ENCODE peak calls at places on chromosomes 13 and 19, in nine cellular contexts. O is endothelial cell of umbilical vein; Q is PC-3; C is DND-41; J is tibial artery; B is stomach; I is effector memory CD4-positive, alpha-beta T cell; V is mammary epithelial cell; R is neuronal stem cell. H is an unnamed sample. For H3K4me1, the result is how much of the 10 kb centered on the place peaks cover.

GRCh38 chr13:46303743-46304385 is 83.2 kb downstream of the RUBCNL start:
- DNase-seq in Q (no peak), I (no peak), B (no peak), C (no peak), J (no peak), O (no peak), R (no peak), V (no peak), H (no peak)

GRCh38 chr13:41352935-41353801 is 42.1 kb downstream of the NAA16 start:
- DNase-seq in O (peak), I (peak), B (no peak), J (no peak), Q (peak), V (peak), R (peak), C (peak), H (peak)

GRCh38 chr13:38415233-38415632 is 65.6 kb downstream of the UFM1 start:
- DNase-seq in O (no peak), V (peak), Q (no peak), B (no peak), J (no peak), I (no peak), R (no peak), C (no peak), H (no peak)

GRCh38 chr13:81639984-81640582 is 1299.2 kb upstream of the SPRY2 start:
- DNase-seq in I (no peak), Q (peak), B (no peak), V (peak), R (no peak), O (no peak), J (no peak), C (no peak), H (no peak)

GRCh38 chr19:6276447-6276846 is 3.3 kb downstream of the MLLT1 start:
- DNase-seq in Q (no peak), I (no peak), R (no peak), B (no peak), O (peak), C (no peak), J (peak), V (no peak), H (no peak)

GRCh38 chr19:8526345-8527062 is 12.5 kb upstream of the ZNF414 start:
- DNase-seq in B (peak), R (peak), O (peak), J (peak), I (no peak), V (peak), Q (peak), C (no peak), H (no peak)

GRCh38 chr19:38043649-38044144 is 136.7 kb downstream of the SIPA1L3 start:
- DNase-seq in J (no peak), C (no peak), B (no peak), O (no peak), I (no peak), V (no peak), R (no peak), Q (no peak), H (no peak)

GRCh38 chr13:107069107-107069776 is 501.3 kb upstream of the ARGLU1 start:
- DNase-seq in B (no peak), Q (peak), C (no peak), O (no peak), R (no peak), V (no peak), J (no peak), I (no peak), H (no peak)

GRCh38 chr13:46324976-46325375 is 62.1 kb downstream of the RUBCNL start:
- DNase-seq in Q (no peak), B (no peak), V (peak), I (no peak), C (no peak), O (no peak), J (no peak), R (no peak), H (no peak)

GRCh38 chr13:21670006-21670882 is 629 bp upstream of the FGF9 start:
- DNase-seq in J (peak), V (peak), C (peak), R (peak), I (peak), O (peak), B (peak), Q (no peak), H (peak)

GRCh38 chr13:84037937-84038464 is 155.7 kb upstream of the SLITRK1 start:
- DNase-seq in B (no peak), J (no peak), O (no peak), V (no peak), I (no peak), Q (no peak), R (no peak), C (peak), H (no peak)

GRCh38 chr13:75946746-75947397 is 310.7 kb downstream of the LMO7 start:
- DNase-seq in R (no peak), J (no peak), B (no peak), Q (no peak), I (no peak), O (no peak), C (no peak), V (no peak), H (no peak)

GRCh38 chr13:35136585-35136984 is 194.5 kb downstream of the NBEA start:
- DNase-seq in O (no peak), Q (no peak), V (no peak), J (no peak), R (no peak), B (no peak), I (no peak), C (no peak), H (no peak)

GRCh38 chr13:40974460-40975407 is 44.4 kb downstream of the ELF1 start:
- DNase-seq in C (peak), R (peak), O (peak), J (no peak), B (no peak), Q (peak), I (no peak), V (peak), H (no peak)

GRCh38 chr19:19381007-19381926 is 24.2 kb upstream of the GATAD2A start:
- DNase-seq in R (no peak), O (no peak), J (no peak), I (no peak), C (no peak), V (no peak), Q (peak), B (peak), H (no peak)

GRCh38 chr19:2569596-2570465 is 93.9 kb downstream of the GADD45B start:
- DNase-seq in J (peak), Q (no peak), I (no peak), V (no peak), O (no peak), C (no peak), B (no peak), R (no peak), H (no peak)

GRCh38 chr19:4660181-4660791 is 9.9 kb downstream of the MYDGF start:
- DNase-seq in V (no peak), I (no peak), C (peak), R (no peak), J (no peak), B (peak), O (peak), Q (peak), H (no peak)

GRCh38 chr13:84460989-84461388 is 578.7 kb upstream of the SLITRK1 start:
- DNase-seq in J (no peak), I (no peak), B (no peak), R (no peak), Q (no peak), O (no peak), C (no peak), V (no peak), H (no peak)

GRCh38 chr19:4108767-4109625 is 14.9 kb downstream of the MAP2K2 start:
- DNase-seq in C (peak), V (no peak), I (peak), R (no peak), J (no peak), O (no peak), Q (no peak), B (peak), H (peak)

GRCh38 chr13:111161601-111162600 is 46.8 kb downstream of the ARHGEF7 start:
- DNase-seq in C (no peak), I (no peak), B (no peak), V (no peak), O (no peak), J (no peak), R (no peak), Q (no peak), H (no peak)

GRCh38 chr13:30120133-30120822 is 187.1 kb downstream of the KATNAL1 start:
- DNase-seq in C (peak), J (no peak), V (no peak), B (no peak), R (no peak), I (no peak), O (no peak), Q (no peak), H (no peak)

GRCh38 chr13:112831196-112831595 is 137.8 kb upstream of the MCF2L start:
- DNase-seq in V (no peak), C (no peak), J (no peak), O (no peak), B (no peak), R (no peak), Q (no peak), I (no peak), H (no peak)

GRCh38 chr19:38710928-38711725 is 33.1 kb downstream of the CAPN12 start:
- DNase-seq in C (no peak), B (no peak), R (no peak), V (peak), O (no peak), I (no peak), J (no peak), Q (no peak), H (no peak)

GRCh38 chr13:20964904-20965303 is 62.4 kb upstream of the XPO4 start:
- DNase-seq in I (no peak), Q (no peak), O (no peak), J (no peak), C (no peak), R (no peak), V (no peak), B (no peak), H (no peak)

GRCh38 chr13:74644239-74644638 is 510.0 kb upstream of the KLF12 start:
- DNase-seq in J (no peak), C (no peak), R (no peak), I (no peak), O (no peak), B (no peak), V (peak), Q (no peak), H (no peak)

GRCh38 chr13:114043421-114044053 is 69.7 kb upstream of the C13orf46 start:
- DNase-seq in V (no peak), R (peak), C (no peak), I (no peak), B (peak), O (no peak), Q (no peak), J (peak), H (no peak)

GRCh38 chr13:30870049-30870884 is 35.8 kb upstream of the MEDAG start:
- DNase-seq in O (peak), C (peak), Q (peak), R (peak), J (peak), I (no peak), V (peak), B (peak), H (no peak)

DNA sequence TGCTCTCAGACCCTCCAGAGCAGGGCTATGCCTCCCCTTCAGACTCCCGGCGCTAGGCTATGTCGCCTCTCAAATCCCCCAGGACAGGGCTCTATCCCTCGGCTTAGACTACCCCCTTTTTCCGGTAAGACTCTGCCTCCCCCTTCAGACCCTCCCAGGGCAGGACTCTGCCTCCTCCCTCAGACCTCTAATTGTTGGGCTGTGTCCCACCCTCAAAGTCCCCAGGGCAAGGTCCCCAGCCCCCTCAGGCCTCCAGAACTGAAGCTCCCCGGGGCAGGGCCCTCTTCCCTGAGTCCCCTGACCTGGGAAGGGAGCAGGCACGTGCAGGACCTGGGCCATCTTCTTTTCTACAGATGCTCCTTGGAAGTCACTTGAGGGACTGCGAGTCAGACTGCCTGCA is 3.2 kb downstream of the KANK2 start:
- DNase-seq in I (no peak), C (no peak), B (no peak), O (no peak), R (no peak), Q (no peak), J (no peak), V (no peak), H (no peak)
- H3K4me1 ChIP-seq in I (under half), C (under half), B (half or more), O (under half), R (under half), Q (under half), J (half or more), V (under half), H (under half)

GRCh38 chr19:14019100-14019499 is 8.8 kb upstream of the RLN3 start:
- DNase-seq in C (no peak), Q (no peak), J (no peak), I (no peak), B (no peak), O (no peak), V (no peak), R (no peak), H (no peak)

GRCh38 chr19:14023404-14024235 is 4.3 kb upstream of the RLN3 start:
- DNase-seq in B (peak), Q (peak), C (no peak), V (peak), R (no peak), I (no peak), J (no peak), O (peak), H (no peak)

GRCh38 chr19:14022469-14022868 is 5.5 kb upstream of the RLN3 start:
- DNase-seq in I (no peak), V (no peak), B (no peak), O (no peak), Q (peak), R (no peak), C (no peak), J (no peak), H (no peak)

GRCh38 chr19:14015454-14016035 is 9.4 kb upstream of the RFX1 start:
- DNase-seq in I (no peak), B (no peak), C (no peak), J (no peak), O (no peak), V (no peak), R (no peak), Q (no peak), H (no peak)

DNA sequence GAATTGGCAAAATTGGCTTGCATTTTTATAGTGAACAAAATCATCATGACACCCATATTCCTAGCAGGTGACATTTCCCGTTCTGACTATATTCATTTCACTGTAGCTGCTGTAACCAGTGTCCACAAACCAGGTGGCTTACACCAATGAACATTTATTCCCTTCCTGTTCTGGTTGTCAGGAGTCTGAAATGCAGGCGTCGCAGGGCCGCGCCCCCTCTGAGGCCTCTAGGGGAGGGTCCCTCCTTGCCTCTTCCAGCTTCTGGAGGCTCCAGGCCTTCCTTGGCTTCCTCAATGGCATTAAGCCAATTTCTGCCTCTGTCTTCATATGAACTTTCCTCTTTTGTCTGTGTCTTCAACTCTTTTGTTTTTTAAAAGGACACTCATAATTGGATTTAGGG is 6.5 kb upstream of the RLN3 start:
- DNase-seq in Q (no peak), C (no peak), I (no peak), O (no peak), J (no peak), V (no peak), B (no peak), R (no peak), H (no peak)
- H3K27ac ChIP-seq in Q (no peak), C (no peak), I (no peak), O (no peak), J (no peak), V (no peak), B (no peak), R (no peak), H (no peak)

GRCh38 chr19:55643733-55644116 is 276 bp downstream of the ZNF581 start:
- DNase-seq in Q (no peak), V (no peak), J (no peak), R (no peak), C (no peak), O (no peak), I (no peak), B (no peak), H (no peak)

GRCh38 chr19:55643003-55643732 is at the start of gene ZNF581:
- DNase-seq in R (peak), C (peak), B (peak), J (peak), I (peak), V (peak), O (peak), Q (peak), H (peak)

GRCh38 chr19:55645512-55645881 is 2.0 kb downstream of the ZNF581 start:
- DNase-seq in J (no peak), Q (no peak), I (no peak), V (no peak), O (no peak), B (no peak), R (no peak), C (no peak), H (no peak)

GRCh38 chr19:55644842-55645511 is 1.5 kb downstream of the ZNF581 start:
- DNase-seq in V (no peak), J (no peak), B (no peak), Q (no peak), I (no peak), C (no peak), R (no peak), O (no peak), H (no peak)

GRCh38 chr19:55644191-55644833 is 863 bp downstream of the ZNF581 start:
- DNase-seq in I (no peak), O (no peak), B (no peak), J (no peak), R (no peak), V (no peak), C (no peak), Q (no peak), H (no peak)
- H3K4me1 ChIP-seq in I (under half), O (under half), B (half or more), J (half or more), R (under half), V (half or more), C (half or more), Q (under half), H (under half)

DNA sequence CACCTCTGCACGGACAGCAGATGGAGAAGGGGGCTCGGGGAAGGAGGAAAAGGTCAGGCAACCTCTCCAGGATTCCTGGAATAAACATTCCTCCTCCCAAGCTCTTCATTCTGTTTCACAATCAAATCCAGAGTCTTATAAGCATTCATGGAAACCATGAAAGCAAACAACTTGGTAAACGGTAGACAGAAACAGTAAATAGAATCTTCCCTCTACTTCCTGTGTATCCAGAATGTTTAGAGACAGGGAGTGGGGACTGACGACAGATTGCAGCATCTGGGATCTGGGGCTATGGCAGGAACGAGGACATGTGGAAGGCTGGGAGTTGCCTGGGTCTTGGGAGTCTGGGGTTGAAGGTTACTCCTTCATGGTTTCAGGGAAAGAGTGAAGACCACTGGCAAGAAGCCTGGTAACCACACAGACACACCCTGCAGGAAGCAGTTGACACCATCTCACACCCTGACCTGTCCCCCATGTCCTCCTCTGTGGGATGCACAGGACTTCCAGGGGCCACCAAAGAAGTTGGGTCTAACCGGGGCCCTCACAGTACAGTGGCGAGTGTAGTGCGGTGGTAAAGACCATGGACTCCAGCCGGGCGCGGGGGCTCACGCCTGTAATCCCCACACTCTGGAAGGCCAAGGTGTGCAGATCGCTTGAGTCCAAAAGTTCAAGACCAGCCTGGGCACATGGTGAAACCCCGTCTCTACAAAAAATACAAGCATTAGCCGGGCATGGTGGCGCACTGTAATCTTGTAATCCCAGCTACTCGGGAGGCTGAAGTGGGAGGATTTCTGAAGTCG is 10.7 kb upstream of the FFAR2 start:
- DNase-seq in C (no peak), V (no peak), R (no peak), J (no peak), O (no peak), B (peak), Q (no peak), I (no peak), H (no peak)
- H3K27ac ChIP-seq in C (no peak), V (peak), R (no peak), J (no peak), O (no peak), B (peak), Q (no peak), I (no peak), H (no peak)

DNA sequence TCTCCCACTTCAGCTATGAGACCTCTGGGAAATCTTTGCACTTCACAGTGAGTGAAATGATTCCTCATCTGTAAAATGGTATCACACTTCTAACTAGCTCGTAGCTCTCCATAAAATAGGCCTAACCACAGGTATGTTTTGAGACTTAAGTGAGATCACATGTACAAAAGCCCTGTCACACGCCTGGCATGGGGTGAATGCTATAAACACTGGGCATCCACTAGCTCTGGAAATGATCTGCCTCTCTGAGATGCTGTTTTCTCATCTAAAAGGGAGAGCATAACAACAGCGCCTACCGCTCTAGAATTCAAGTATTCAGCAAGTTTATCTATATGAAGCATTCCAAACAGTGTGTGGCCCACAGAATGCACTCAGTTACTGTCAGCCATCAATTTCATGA is 2.2 kb downstream of the AKT2 start:
- DNase-seq in C (no peak), O (no peak), V (no peak), R (no peak), B (no peak), Q (no peak), I (no peak), J (no peak), H (no peak)
- H3K4me1 ChIP-seq in C (under half), O (under half), V (under half), R (under half), B (half or more), Q (under half), I (under half), J (half or more), H (half or more)

H was measured in CD8-positive, alpha-beta T cell.